ENCODE peak calls at places on chromosomes 11 and 22, in four cellular contexts. One of them, this sample, is unnamed.

GRCh38 chr22:29312218-29313125 is 3.0 kb downstream of the RASL10A start:
- DNase-seq in osteocyte: no peak
- DNase-seq in Karpas-422: no peak
- DNase-seq in hypothalamus: no peak
- DNase-seq in this sample: no peak

GRCh38 chr22:22235564-22235963 is 9.0 kb upstream of the VPREB1 start:
- DNase-seq in osteocyte: no peak
- DNase-seq in Karpas-422: peak; percentile 84
- DNase-seq in hypothalamus: no peak
- DNase-seq in this sample: no peak

GRCh38 chr11:36150986-36151385 is 138.2 kb downstream of the COMMD9 start:
- DNase-seq in osteocyte: no peak
- DNase-seq in Karpas-422: no peak
- DNase-seq in hypothalamus: no peak
- DNase-seq in this sample: no peak

GRCh38 chr11:115999437-115999836 is 495.2 kb upstream of the CADM1 start:
- DNase-seq in Karpas-422: no peak
- DNase-seq in osteocyte: no peak
- DNase-seq in hypothalamus: no peak
- DNase-seq in this sample: no peak

GRCh38 chr22:43152001-43152354 is 619 bp downstream of the TSPO start:
- DNase-seq in osteocyte: no peak
- DNase-seq in Karpas-422: no peak
- DNase-seq in hypothalamus: no peak
- DNase-seq in this sample: no peak

GRCh38 chr11:5610446-5610845 is 14.0 kb downstream of the TRIM6 start:
- DNase-seq in osteocyte: no peak
- DNase-seq in hypothalamus: no peak
- DNase-seq in Karpas-422: no peak
- DNase-seq in this sample: no peak

GRCh38 chr11:69449320-69450063 is 32.0 kb upstream of the LINC01488 start:
- DNase-seq in osteocyte: no peak
- DNase-seq in Karpas-422: no peak
- DNase-seq in hypothalamus: peak; percentile 36
- DNase-seq in this sample: no peak

GRCh38 chr11:10379433-10379832 is 74.6 kb downstream of the ADM start:
- DNase-seq in osteocyte: no peak
- DNase-seq in Karpas-422: no peak
- DNase-seq in hypothalamus: no peak
- DNase-seq in this sample: no peak

GRCh38 chr11:95147364-95147905 is 57.8 kb downstream of the ENDOD1 start:
- DNase-seq in Karpas-422: no peak
- DNase-seq in hypothalamus: no peak
- DNase-seq in osteocyte: no peak
- DNase-seq in this sample: no peak

GRCh38 chr11:47487421-47487820 is 38.5 kb upstream of the RAPSN start:
- DNase-seq in hypothalamus: no peak
- DNase-seq in osteocyte: no peak
- DNase-seq in Karpas-422: no peak
- DNase-seq in this sample: no peak

GRCh38 chr11:103703954-103704353 is 332.5 kb upstream of the DDI1 start:
- DNase-seq in hypothalamus: no peak
- DNase-seq in osteocyte: no peak
- DNase-seq in Karpas-422: no peak
- DNase-seq in this sample: no peak

GRCh38 chr11:20640401-20640800 is 29.0 kb upstream of the NELL1 start:
- DNase-seq in Karpas-422: peak; percentile 20
- DNase-seq in osteocyte: no peak
- DNase-seq in hypothalamus: no peak
- DNase-seq in this sample: no peak

GRCh38 chr22:29309332-29310064 is 3.0 kb downstream of the GAS2L1 start:
- DNase-seq in hypothalamus: no peak
- DNase-seq in Karpas-422: no peak
- DNase-seq in osteocyte: no peak
- DNase-seq in this sample: no peak

GRCh38 chr11:12667646-12668045 is 6.6 kb upstream of the TEAD1 start:
- DNase-seq in Karpas-422: no peak
- DNase-seq in osteocyte: no peak
- DNase-seq in hypothalamus: no peak
- DNase-seq in this sample: no peak

GRCh38 chr11:66044757-66045156 is 4.2 kb downstream of the GAL3ST3 start:
- DNase-seq in hypothalamus: no peak
- DNase-seq in osteocyte: no peak
- DNase-seq in Karpas-422: no peak
- DNase-seq in this sample: no peak

GRCh38 chr22:32615874-32616564 is 141.4 kb downstream of the FBXO7 start:
- DNase-seq in hypothalamus: no peak
- DNase-seq in Karpas-422: no peak
- DNase-seq in osteocyte: no peak
- DNase-seq in this sample: no peak

GRCh38 chr11:100785148-100785983 is 98.3 kb downstream of the ARHGAP42 start:
- DNase-seq in Karpas-422: no peak
- DNase-seq in osteocyte: no peak
- DNase-seq in hypothalamus: no peak
- DNase-seq in this sample: no peak